ENCODE peak calls at places on chromosomes 5 and 9, in eight cellular contexts. O is mammary epithelial cell, Z is IMR-90, M is aorta, F is GM12878, V is adipocyte, Y is NT2/D1, T is H9. D is an unnamed sample.

GRCh38 chr5:73596705-73597328 is 29.2 kb upstream of the ARHGEF28 start:
- DNase-seq in O (no peak), Z (peak; percentile 20), M (no peak), F (no peak), V (peak; percentile 22), Y (peak; percentile 27), T (no peak), D (peak; percentile 31)

GRCh38 chr9:136588663-136589464 is 43.0 kb upstream of the NOTCH1 start:
- DNase-seq in O (no peak), Z (no peak), M (no peak), F (no peak), V (no peak), Y (no peak), T (no peak), D (no peak)

GRCh38 chr9:133250741-133251170 is 24.2 kb downstream of the ABO start:
- DNase-seq in O (no peak), Z (no peak), M (no peak), F (no peak), V (no peak), Y (no peak), T (peak; percentile 15), D (no peak)

GRCh38 chr5:35815089-35815936 is 41.4 kb upstream of the IL7R start:
- DNase-seq in O (no peak), Z (no peak), M (no peak), F (no peak), V (peak; percentile 57), Y (no peak), T (peak; percentile 65), D (peak; percentile 33)

GRCh38 chr9:109150925-109151547 is 16.0 kb downstream of the FRRS1L start:
- DNase-seq in O (no peak), Z (no peak), M (no peak), F (no peak), V (no peak), Y (no peak), T (no peak), D (no peak)

GRCh38 chr5:33938507-33938796 is 2.3 kb downstream of the RXFP3 start:
- DNase-seq in O (no peak), Z (no peak), M (no peak), F (no peak), V (no peak), Y (no peak), T (no peak), D (no peak)

GRCh38 chr5:94027145-94027544 is 285.7 kb upstream of the POU5F2 start:
- DNase-seq in O (no peak), Z (no peak), M (no peak), F (no peak), V (no peak), Y (no peak), T (no peak), D (no peak)

GRCh38 chr9:89579741-89580395 is 24.9 kb upstream of the GADD45G start:
- DNase-seq in O (no peak), Z (no peak), M (peak; percentile 45), F (no peak), V (no peak), Y (no peak), T (no peak), D (no peak)

GRCh38 chr5:36502608-36503007 is 103.8 kb upstream of the SLC1A3 start:
- DNase-seq in O (peak; percentile 77), Z (peak; percentile 82), M (no peak), F (no peak), V (peak; percentile 84), Y (no peak), T (no peak), D (no peak)

DNA sequence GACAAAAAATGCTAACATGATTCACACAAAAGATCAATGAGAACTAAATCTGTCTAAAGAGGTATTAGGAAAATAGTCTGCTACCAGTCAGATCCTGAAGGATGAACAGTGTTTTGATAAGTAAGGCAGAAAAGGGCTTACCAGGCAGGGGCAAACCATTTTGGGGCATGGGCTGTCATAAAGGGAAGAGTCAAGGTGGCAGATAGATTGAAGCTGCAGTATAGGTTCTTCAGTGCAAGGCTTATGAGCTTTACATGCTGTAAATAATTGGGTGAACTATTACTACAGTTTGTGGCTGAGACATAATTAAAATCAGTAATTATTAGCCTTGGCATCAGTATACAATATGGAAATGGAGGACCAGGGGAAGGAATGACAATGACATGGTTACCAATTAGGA is 21.8 kb downstream of the CSNK1A1 start:
- DNase-seq in O (no peak), Z (no peak), M (no peak), F (no peak), V (no peak), Y (no peak), T (no peak), D (no peak)
- H3K4me1 ChIP-seq in O (peaks cover 21% of the 10 kb centered on the region), Z (peaks cover 8% of the 10 kb centered on the region), M (peaks cover 6% of the 10 kb centered on the region), F (no peaks in the 10 kb centered on the region), V (peaks cover 54% of the 10 kb centered on the region), Y (no peaks in the 10 kb centered on the region), T (no peaks in the 10 kb centered on the region), D (no peaks in the 10 kb centered on the region)

GRCh38 chr5:139688088-139688702 is 40.0 kb downstream of the CXXC5 start:
- DNase-seq in O (no peak), Z (no peak), M (no peak), F (no peak), V (no peak), Y (no peak), T (no peak), D (no peak)
- H3K4me1 ChIP-seq in O (peaks cover 8% of the 10 kb centered on the region), Z (peaks cover 22% of the 10 kb centered on the region), M (no peaks in the 10 kb centered on the region), F (peaks cover 12% of the 10 kb centered on the region), V (peaks cover 30% of the 10 kb centered on the region), Y (peaks cover 44% of the 10 kb centered on the region), T (peaks cover 19% of the 10 kb centered on the region), D (no peaks in the 10 kb centered on the region)

GRCh38 chr5:14221768-14222167 is 78.6 kb downstream of the TRIO start:
- DNase-seq in O (no peak), Z (no peak), M (no peak), F (no peak), V (no peak), Y (no peak), T (no peak), D (no peak)
- H3K4me1 ChIP-seq in O (peaks cover 8% of the 10 kb centered on the region), Z (peaks cover 44% of the 10 kb centered on the region), M (peaks cover 3% of the 10 kb centered on the region), F (peaks cover 51% of the 10 kb centered on the region), V (peaks cover 42% of the 10 kb centered on the region), Y (peaks cover 10% of the 10 kb centered on the region), T (peaks cover 22% of the 10 kb centered on the region), D (peaks cover 10% of the 10 kb centered on the region)

GRCh38 chr9:72982161-72982799 is 29.4 kb upstream of the ALDH1A1 start:
- DNase-seq in O (peak; percentile 21), Z (no peak), M (no peak), F (no peak), V (peak; percentile 22), Y (no peak), T (no peak), D (no peak)
- H3K4me1 ChIP-seq in O (peaks cover 28% of the 10 kb centered on the region), Z (no peaks in the 10 kb centered on the region), M (peaks cover 9% of the 10 kb centered on the region), F (no peaks in the 10 kb centered on the region), V (peaks cover 19% of the 10 kb centered on the region), Y (no peaks in the 10 kb centered on the region), T (no peaks in the 10 kb centered on the region), D (no peaks in the 10 kb centered on the region)

D was measured in MM.1S.